ENCODE peak calls at places on chromosomes 3 and 15, in four cellular contexts. E, T, D and U are unnamed samples.

GRCh38 chr15:47384776-47385175 is 332.5 kb upstream of the SEMA6D start:
- DNase-seq in E (no peak), T (no peak), D (no peak), U (no peak)

GRCh38 chr3:126721246-126721645 is 17.2 kb downstream of the CHCHD6 start:
- DNase-seq in E (no peak), T (no peak), D (no peak), U (no peak)

GRCh38 chr15:100966997-100967396 is 47.8 kb downstream of the LRRK1 start:
- DNase-seq in E (no peak), T (no peak), D (no peak), U (no peak)

GRCh38 chr3:1195922-1196321 is 103.1 kb downstream of the CNTN6 start:
- DNase-seq in E (peak), T (no peak), D (no peak), U (peak)

GRCh38 chr3:83890763-83891135 is 1068.0 kb upstream of the CADM2 start:
- DNase-seq in E (no peak), T (no peak), D (no peak), U (no peak)

GRCh38 chr3:38543602-38544001 is 47.5 kb downstream of the EXOG start:
- DNase-seq in E (no peak), T (no peak), D (no peak), U (no peak)

GRCh38 chr3:29887450-29887849 is 606.6 kb downstream of the RBMS3 start:
- DNase-seq in E (no peak), T (no peak), D (no peak), U (no peak)

GRCh38 chr15:39628131-39628482 is 47.2 kb downstream of the THBS1 start:
- DNase-seq in E (no peak), T (no peak), D (no peak), U (no peak)

GRCh38 chr15:99486371-99487336 is 79.1 kb upstream of the MEF2A start:
- DNase-seq in E (peak), T (no peak), D (peak), U (peak)

GRCh38 chr3:14576163-14576562 is 36.0 kb upstream of the GRIP2 start:
- DNase-seq in E (no peak), T (no peak), D (no peak), U (no peak)

GRCh38 chr15:37084602-37085001 is 15.7 kb downstream of the MEIS2 start:
- DNase-seq in E (no peak), T (no peak), D (no peak), U (no peak)

GRCh38 chr15:99154271-99154670 is 49.4 kb downstream of the SYNM start:
- DNase-seq in E (no peak), T (no peak), D (no peak), U (no peak)

DNA sequence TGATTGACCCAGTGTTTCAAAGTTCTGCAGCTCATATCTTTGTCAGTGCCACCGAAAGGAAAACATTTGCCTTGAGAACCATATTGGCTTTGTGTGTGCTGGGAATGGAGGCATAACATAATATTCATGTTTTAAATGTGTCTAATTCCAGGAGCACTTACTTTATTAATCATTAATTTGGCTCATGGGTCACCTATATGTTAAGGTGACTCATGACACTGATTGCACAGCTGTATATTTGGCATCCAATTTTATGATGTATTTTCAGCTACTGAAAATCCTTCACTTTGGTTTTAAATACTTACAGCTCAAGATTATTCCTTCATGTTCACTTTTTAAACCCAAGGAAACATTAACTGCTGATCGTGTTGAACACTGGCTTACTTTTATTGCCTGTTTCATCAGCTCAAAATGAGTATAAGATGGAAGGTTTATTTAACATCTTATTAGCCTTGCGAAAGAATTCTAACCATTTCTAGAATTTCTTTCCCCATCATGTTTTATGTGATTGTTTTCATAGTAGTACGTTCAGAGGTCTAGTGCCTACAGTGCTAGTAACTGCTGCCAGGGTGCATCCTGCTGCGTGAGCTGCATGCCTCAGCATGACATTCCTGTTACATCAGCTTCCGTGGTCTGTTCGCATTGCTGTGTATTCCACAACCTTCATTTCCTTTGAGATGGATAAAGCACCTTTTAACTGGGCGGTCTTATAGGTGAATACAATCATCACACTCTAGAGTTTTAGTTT is 63.7 kb downstream of the LRCH3 start:
- DNase-seq in E (no peak), T (no peak), D (no peak), U (no peak)
- TF ChIP-seq CTCF in E (no peak), T (no peak), D (no peak), U (no peak)

GRCh38 chr15:29938701-29939340 is 116.6 kb upstream of the TJP1 start:
- DNase-seq in E (no peak), T (no peak), D (no peak), U (no peak)
- TF ChIP-seq CTCF in E (peak), T (no peak), D (no peak), U (no peak)

GRCh38 chr3:22117751-22118346 is 366.8 kb upstream of the ZNF385D start:
- DNase-seq in E (no peak), T (peak), D (no peak), U (no peak)
- TF ChIP-seq CTCF in E (peak), T (peak), D (peak), U (peak)

GRCh38 chr3:146138904-146139303 is 22.1 kb downstream of the PLOD2 start:
- DNase-seq in E (no peak), T (no peak), D (no peak), U (no peak)

GRCh38 chr3:146136647-146137046 is 24.3 kb downstream of the PLOD2 start:
- DNase-seq in E (no peak), T (no peak), D (no peak), U (no peak)

GRCh38 chr3:146142757-146143156 is 18.2 kb downstream of the PLOD2 start:
- DNase-seq in E (no peak), T (no peak), D (no peak), U (no peak)

GRCh38 chr3:146134348-146135117 is 26.5 kb downstream of the PLOD2 start:
- DNase-seq in E (no peak), T (no peak), D (no peak), U (no peak)

GRCh38 chr3:146139586-146140110 is 21.3 kb downstream of the PLOD2 start:
- DNase-seq in E (no peak), T (no peak), D (no peak), U (no peak)
- TF ChIP-seq CTCF in E (no peak), T (no peak), D (no peak), U (no peak)

DNA sequence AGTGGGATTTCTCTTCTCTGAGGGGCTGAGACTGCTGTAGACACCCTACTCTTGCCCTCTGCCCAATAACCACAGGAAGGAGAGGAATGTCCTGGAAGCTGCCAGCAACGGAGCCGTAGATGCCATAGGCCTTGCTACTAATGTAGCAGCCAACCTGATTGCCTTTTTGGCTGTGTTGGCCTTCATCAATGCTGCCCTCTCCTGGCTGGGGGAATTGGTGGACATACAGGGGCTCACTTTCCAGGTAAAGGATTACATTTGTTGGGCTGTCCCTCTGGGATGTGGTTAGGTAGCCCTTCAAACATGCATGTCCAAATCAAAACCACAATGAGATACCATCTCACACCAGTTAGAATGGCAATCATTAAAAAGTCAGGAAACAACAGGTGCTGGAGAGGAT is 16.1 kb downstream of the SLC28A2 start:
- DNase-seq in E (no peak), T (no peak), D (peak), U (peak)
- TF ChIP-seq CTCF in E (no peak), T (peak), D (peak), U (peak)

DNA sequence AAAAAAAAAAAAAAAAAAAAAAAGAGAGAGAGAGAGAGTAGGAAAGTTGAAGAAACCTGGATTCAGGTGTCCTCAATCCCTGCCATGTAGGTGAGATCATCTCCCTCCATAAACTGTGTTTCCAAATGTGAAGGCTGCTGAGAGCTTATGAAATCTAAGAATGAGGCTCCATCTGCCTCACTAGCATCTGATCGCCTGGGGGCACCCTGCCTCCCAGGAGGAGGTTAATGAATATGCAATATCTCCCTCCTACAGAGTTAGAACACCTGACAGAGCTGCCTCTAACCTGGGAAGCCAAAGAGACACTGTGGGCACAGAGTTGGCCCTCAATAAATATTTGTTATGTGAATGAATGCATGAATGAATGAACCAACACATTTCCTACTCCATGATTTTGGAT is 23.8 kb upstream of the ZNF148 start:
- DNase-seq in E (no peak), T (no peak), D (no peak), U (peak)
- TF ChIP-seq CTCF in E (no peak), T (no peak), D (no peak), U (no peak)

GRCh38 chr15:44261007-44261706 is 27.4 kb upstream of the GOLM2 start:
- DNase-seq in E (no peak), T (no peak), D (no peak), U (no peak)

GRCh38 chr15:44264148-44264547 is 24.4 kb upstream of the GOLM2 start:
- DNase-seq in E (no peak), T (no peak), D (no peak), U (no peak)

DNA sequence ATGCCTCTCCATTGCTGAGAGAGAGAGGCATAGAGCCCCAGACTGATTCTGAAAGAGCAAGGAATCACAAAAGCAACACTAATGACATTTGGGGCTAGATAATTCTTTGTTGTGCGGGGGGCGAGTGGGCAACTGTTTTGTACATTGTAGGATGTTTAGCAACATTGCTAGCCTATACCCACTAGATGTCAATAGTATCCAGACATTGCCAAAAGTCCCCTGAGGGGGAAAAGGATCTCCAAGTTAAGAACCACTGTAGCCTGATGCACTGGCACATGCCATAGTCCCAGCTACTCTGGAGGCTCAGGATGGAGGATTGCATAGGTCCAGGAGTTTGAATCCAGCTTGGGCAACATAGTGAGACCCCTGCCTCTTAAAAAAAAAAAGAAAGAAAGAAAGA is 22.8 kb upstream of the GOLM2 start:
- DNase-seq in E (no peak), T (peak), D (no peak), U (no peak)
- TF ChIP-seq CTCF in E (no peak), T (no peak), D (no peak), U (no peak)